ENCODE peak calls at places on chromosome 11, in eight cellular contexts. X is Panc1, K is GM12865, P is fibroblast of mammary gland, U is cardiac fibroblast, M is dorsolateral prefrontal cortex, H is WERI-Rb-1, E is transverse colon. A is an unnamed sample.

GRCh38 chr11:26583550-26583949 is 11.5 kb upstream of the MUC15 start:
- DNase-seq in E (no peak), P (peak), K (no peak), X (no peak), H (no peak), M (no peak), U (peak), A (no peak)

GRCh38 chr11:126115820-126116319 is 53.2 kb upstream of the CDON start:
- DNase-seq in M (no peak), P (peak), E (peak), U (peak), X (peak), H (peak), K (no peak), A (peak)

GRCh38 chr11:71170619-71171018 is 81.8 kb downstream of the SHANK2 start:
- DNase-seq in U (no peak), M (no peak), K (no peak), H (no peak), P (no peak), X (no peak), E (no peak), A (no peak)

GRCh38 chr11:68560216-68560615 is 99.7 kb downstream of the PPP6R3 start:
- DNase-seq in X (no peak), M (no peak), K (no peak), P (no peak), U (no peak), H (no peak), E (no peak), A (no peak)

GRCh38 chr11:80816966-80817365 is 1376.1 kb upstream of the TENM4 start:
- DNase-seq in M (no peak), U (no peak), K (peak), X (no peak), H (peak), P (no peak), E (no peak), A (no peak)

GRCh38 chr11:131690362-131690761 is 319.9 kb downstream of the NTM start:
- DNase-seq in K (no peak), M (no peak), X (no peak), P (no peak), U (no peak), H (no peak), E (no peak), A (no peak)

GRCh38 chr11:111299111-111300026 is 1.0 kb downstream of the POU2AF3 start:
- DNase-seq in M (peak), E (peak), P (peak), H (peak), U (peak), X (no peak), K (peak), A (no peak)

GRCh38 chr11:19673924-19674390 is 38.7 kb upstream of the NAV2 start:
- DNase-seq in E (peak), M (peak), H (peak), U (peak), P (peak), K (no peak), X (no peak), A (no peak)

GRCh38 chr11:115961168-115962003 is 457.2 kb upstream of the CADM1 start:
- DNase-seq in H (peak), M (no peak), U (peak), X (no peak), K (no peak), E (no peak), P (no peak), A (no peak)

GRCh38 chr11:49208006-49208721 is at the start of gene FOLH1:
- DNase-seq in M (peak), P (peak), E (no peak), U (peak), H (peak), X (no peak), K (peak), A (no peak)

GRCh38 chr11:116517077-116517476 is 255.7 kb downstream of the BUD13 start:
- DNase-seq in E (no peak), X (no peak), P (no peak), M (no peak), H (peak), U (no peak), K (no peak), A (no peak)

GRCh38 chr11:128981254-128981653 is 38.6 kb upstream of the TP53AIP1 start:
- DNase-seq in K (no peak), U (no peak), X (no peak), P (no peak), M (no peak), E (no peak), H (no peak), A (no peak)

GRCh38 chr11:20099527-20099926 is 60.7 kb downstream of the DBX1 start:
- DNase-seq in K (no peak), E (no peak), P (no peak), X (no peak), H (no peak), U (no peak), M (no peak), A (no peak)

GRCh38 chr11:121543981-121544380 is 91.2 kb upstream of the SORL1-AS1 start:
- DNase-seq in P (no peak), X (no peak), E (no peak), U (no peak), K (no peak), H (no peak), M (no peak), A (no peak)

GRCh38 chr11:26575946-26576345 is 3.9 kb upstream of the MUC15 start:
- DNase-seq in H (no peak), P (peak), M (no peak), K (no peak), X (no peak), E (no peak), U (peak), A (no peak)

GRCh38 chr11:82797595-82797971 is 63.9 kb upstream of the FAM181B start:
- DNase-seq in U (no peak), M (no peak), K (no peak), P (no peak), E (no peak), H (no peak), X (no peak), A (no peak)

GRCh38 chr11:72613977-72614376 is 60.2 kb downstream of the PDE2A start:
- DNase-seq in K (peak), E (peak), M (peak), P (no peak), H (no peak), X (no peak), U (no peak), A (no peak)

DNA sequence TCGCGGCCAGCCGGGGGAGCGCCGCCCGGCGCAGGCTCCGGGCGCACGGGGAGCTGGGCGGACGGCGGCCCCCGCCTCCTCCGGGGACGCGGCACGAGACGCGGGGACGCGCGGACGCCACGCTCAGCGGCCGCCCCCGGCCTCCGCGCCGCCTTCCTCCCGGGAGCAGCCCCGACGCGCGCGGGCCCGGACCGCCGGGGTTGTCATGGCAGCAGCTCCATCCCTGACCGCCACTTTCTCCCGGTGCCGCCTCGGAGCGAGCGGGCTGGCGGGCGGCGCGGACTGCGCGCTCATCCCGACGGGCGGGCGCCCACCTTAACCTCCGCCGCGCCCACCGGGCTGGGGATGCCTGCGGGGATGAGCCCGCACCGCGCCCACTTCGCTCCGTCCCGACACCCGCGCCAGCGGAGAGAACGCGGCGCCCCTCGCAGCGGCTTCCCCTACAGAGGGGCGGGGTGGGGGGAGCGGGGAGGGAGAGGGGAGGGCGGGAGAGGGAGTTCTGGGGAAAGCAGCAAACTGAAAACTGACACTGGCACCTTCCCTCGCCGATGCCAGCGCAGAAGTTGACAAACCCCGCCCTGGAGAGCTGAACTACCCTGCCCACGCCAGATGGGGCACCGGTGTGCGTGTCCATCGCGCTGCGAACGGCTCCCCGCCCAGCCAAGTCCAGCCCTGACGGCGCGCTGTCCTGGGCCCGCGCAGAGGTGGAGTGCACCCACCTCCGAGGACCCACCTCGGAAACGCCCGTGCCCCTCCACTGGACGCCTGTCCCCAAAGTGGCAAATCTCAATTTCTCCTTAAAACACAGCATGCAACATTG is 588.4 kb downstream of the OPCML start:
- DNase-seq in P (no peak), M (peak), H (no peak), X (no peak), U (no peak), E (no peak), K (no peak), A (no peak)
- TF ChIP-seq CTCF in P (no peak), M (no peak), H (peak), X (peak), U (no peak), E (no peak), K (no peak), A (no peak)

GRCh38 chr11:46281374-46281831 is 3.9 kb downstream of the CREB3L1 start:
- DNase-seq in X (no peak), K (no peak), U (peak), H (no peak), M (no peak), E (peak), P (no peak), A (no peak)

GRCh38 chr11:46277313-46277622 is 194 bp upstream of the CREB3L1 start:
- DNase-seq in U (peak), P (peak), K (peak), M (no peak), X (no peak), H (peak), E (no peak), A (no peak)

GRCh38 chr11:46278387-46279173 is 1.1 kb downstream of the CREB3L1 start:
- DNase-seq in E (peak), P (peak), X (no peak), M (no peak), H (peak), K (peak), U (peak), A (no peak)

GRCh38 chr11:46277623-46278386 is at the start of gene CREB3L1:
- DNase-seq in H (no peak), E (peak), X (no peak), M (no peak), U (no peak), K (no peak), P (peak), A (no peak)

DNA sequence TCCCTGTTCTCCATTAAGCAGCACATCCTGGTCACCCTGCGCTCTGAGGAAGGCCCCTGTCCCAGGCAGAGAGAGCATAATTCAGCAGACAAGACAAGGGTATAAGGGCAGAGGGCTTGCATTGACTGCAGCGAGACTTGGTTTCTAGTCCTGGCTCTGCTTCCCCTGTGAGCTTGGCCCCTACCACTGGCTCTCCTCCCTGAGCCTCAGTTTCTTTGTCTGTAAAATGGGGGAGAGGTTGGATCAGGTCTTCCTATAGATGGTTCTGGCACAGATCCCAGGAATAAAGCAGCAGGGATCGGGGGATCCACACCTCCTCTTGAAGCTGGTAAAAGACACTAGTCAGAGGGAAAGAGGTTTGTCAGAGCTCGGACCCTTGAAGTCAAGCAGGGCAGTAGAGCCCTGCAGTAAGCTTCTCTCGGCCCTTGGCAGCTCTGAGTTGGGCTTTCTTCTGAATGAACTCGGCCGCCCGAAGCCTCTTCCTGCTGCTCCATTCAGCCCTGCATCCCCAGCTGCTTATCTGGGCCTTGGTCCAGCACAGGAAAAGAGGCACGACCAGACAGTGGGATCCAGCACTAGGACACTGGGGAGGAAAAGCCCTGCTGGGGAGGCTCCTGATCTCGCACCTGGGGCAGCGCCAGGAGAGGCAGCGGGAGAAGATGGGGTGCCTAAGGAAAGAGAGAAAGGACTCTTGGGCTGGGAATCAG is 2.1 kb downstream of the CREB3L1 start:
- DNase-seq in X (no peak), U (peak), P (peak), M (peak), K (no peak), E (peak), H (no peak), A (no peak)
- H3K4me3 ChIP-seq in X (peak), U (peak), P (peak), M (peak), K (peak), E (peak), H (no peak), A (no peak)

DNA sequence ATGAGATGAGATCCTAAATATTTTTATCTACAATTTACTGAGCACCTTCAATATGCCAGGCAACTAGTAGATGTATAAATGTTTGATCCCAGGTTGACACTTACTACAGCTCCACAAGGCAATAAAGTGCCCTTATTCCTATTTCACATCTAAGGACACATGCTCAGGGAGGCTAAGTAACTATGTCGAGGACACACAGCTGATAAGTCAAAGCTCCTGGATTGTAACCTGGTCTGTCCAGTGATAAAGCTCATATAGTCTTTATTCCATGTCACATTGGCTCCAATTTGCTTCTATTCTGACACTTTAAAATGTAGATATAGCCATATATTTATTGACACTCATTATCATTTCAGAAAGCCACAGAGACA is 93.8 kb upstream of the BMAL1 start:
- DNase-seq in U (no peak), H (no peak), X (no peak), K (no peak), E (no peak), M (no peak), P (no peak), A (no peak)
- TF ChIP-seq CTCF in U (no peak), H (no peak), X (peak), K (no peak), E (no peak), M (no peak), P (no peak), A (no peak)

GRCh38 chr11:1693327-1694063 is 3.5 kb upstream of the KRTAP5-6 start:
- DNase-seq in E (peak), H (peak), M (peak), K (peak), X (peak), P (peak), U (peak), A (peak)
- H3K4me3 ChIP-seq in E (peak), H (peak), M (peak), K (no peak), X (peak), P (no peak), U (peak), A (peak)

DNA sequence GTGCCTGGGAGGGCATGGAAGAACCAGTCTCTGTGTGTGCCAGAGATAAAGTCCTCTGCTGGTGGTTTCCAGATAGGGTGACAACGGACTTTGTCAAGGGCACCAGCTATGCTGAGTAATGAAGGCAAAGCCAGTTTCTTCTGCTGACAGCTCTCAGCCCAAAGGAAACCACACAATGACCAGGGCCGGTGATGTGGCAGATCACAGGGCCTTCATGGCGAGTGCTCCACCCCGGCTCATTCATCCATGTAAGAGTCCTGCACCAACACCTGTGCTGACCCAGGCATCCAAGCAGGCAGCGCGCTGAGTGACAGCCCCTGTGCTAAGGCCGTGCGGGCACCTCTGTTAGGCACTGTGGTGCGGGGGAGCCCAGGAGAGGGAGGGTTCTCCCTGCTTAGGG is 33.9 kb downstream of the TP53I11 start:
- DNase-seq in P (no peak), M (no peak), H (no peak), U (no peak), K (peak), X (no peak), E (no peak), A (no peak)
- TF ChIP-seq CTCF in P (no peak), M (no peak), H (no peak), U (no peak), K (no peak), X (no peak), E (no peak), A (no peak)

DNA sequence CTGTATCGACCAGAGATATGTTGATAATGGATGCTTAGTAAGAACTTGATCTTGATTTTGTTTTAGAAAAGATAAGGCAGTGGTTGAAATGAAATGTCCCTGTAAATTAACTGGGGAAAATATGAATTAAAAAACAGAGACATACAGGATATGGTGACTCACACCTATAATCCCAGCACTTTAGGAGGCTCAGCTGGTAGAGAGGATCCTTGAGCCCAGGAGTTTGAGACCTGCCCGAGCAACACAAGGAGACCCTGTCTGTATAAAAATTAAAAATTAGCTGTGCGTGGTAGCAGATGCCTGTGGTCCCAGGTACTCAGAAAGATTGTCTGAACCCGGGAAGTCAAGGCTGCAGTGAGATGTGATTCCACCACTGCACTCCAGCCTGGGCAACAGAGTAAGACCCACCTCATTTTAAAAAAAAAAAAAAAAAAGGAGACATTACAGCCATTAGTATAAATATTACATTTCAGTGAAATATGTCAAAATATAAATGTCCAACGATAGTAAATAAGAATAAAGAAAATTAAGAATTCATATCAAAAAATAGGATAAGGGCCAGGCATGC is 4.6 kb downstream of the PICALM start:
- DNase-seq in U (no peak), K (no peak), P (peak), M (no peak), E (no peak), H (no peak), X (no peak), A (no peak)
- H3K4me3 ChIP-seq in U (peak), K (peak), P (no peak), M (peak), E (peak), H (no peak), X (no peak), A (peak)